ENCODE peak calls at places on chromosomes 3 and 15, in nine cellular contexts. I is WERI-Rb-1; Y is right cardiac atrium; K is skeletal muscle cell; L is heart left ventricle; N is NAMALWA; E is stimulated activated CD8-positive, alpha-beta memory T cell treated with anti-CD3 and anti-CD28 coated beads, Interleukin-7, amount 100 ng/mL, for 1 hour; J is COLO829; H is ELR. A is an unnamed sample.
A peak's percentile ranks its signal among the peaks of the same experiment; 100 is the strongest.

GRCh38 chr3:127158614-127159221 is 34.2 kb upstream of the PRR23E start:
- DNase-seq in I (peak; percentile 63), E (no peak), Y (no peak), L (no peak), H (peak; percentile 17), J (peak; percentile 22), N (no peak), K (peak; percentile 10), A (no peak)

GRCh38 chr3:40120816-40121215 is 188.7 kb upstream of the EIF1B start:
- DNase-seq in I (no peak), N (no peak), Y (no peak), J (peak; percentile 66), H (peak; percentile 79), E (no peak), L (no peak), K (no peak), A (no peak)

GRCh38 chr3:65669163-65669875 is 369.4 kb downstream of the MAGI1 start:
- DNase-seq in Y (no peak), E (no peak), L (no peak), H (no peak), K (peak; percentile 31), J (no peak), I (no peak), N (no peak), A (no peak)

GRCh38 chr15:38072007-38072506 is 137.6 kb downstream of the TMCO5A start:
- DNase-seq in K (no peak), L (peak; percentile 54), I (no peak), J (no peak), N (no peak), E (no peak), H (no peak), Y (peak; percentile 68), A (no peak)

GRCh38 chr3:190012314-190012782 is 108.3 kb downstream of the P3H2 start:
- DNase-seq in I (no peak), H (peak; percentile 82), E (no peak), J (peak; percentile 34), Y (no peak), K (no peak), L (no peak), N (no peak), A (no peak)

GRCh38 chr3:120062474-120062873 is 31.8 kb downstream of the GSK3B start:
- DNase-seq in Y (no peak), H (peak; percentile 7), I (no peak), E (no peak), N (no peak), J (no peak), L (no peak), K (no peak), A (no peak)

GRCh38 chr3:143794793-143795462 is 53.3 kb downstream of the SLC9A9 start:
- DNase-seq in E (no peak), Y (no peak), N (no peak), I (no peak), L (no peak), K (no peak), J (no peak), H (no peak), A (no peak)

GRCh38 chr3:112799946-112800345 is 46.7 kb downstream of the CD200R1L start:
- DNase-seq in Y (no peak), K (no peak), H (peak; percentile 12), E (no peak), I (no peak), N (no peak), J (no peak), L (no peak), A (no peak)

GRCh38 chr15:40330368-40330836 is 6.9 kb downstream of the INAFM2 start:
- DNase-seq in Y (peak; percentile 75), I (no peak), L (peak; percentile 52), J (no peak), H (no peak), N (no peak), K (no peak), E (no peak), A (no peak)

GRCh38 chr15:49135342-49135857 is 20.0 kb downstream of the COPS2 start:
- DNase-seq in K (no peak), Y (no peak), I (no peak), N (no peak), H (peak; percentile 54), L (no peak), J (no peak), E (no peak), A (no peak)

GRCh38 chr3:128875556-128876120 is 3.8 kb upstream of the ACAD9 start:
- DNase-seq in E (peak; percentile 7), N (peak; percentile 71), J (peak; percentile 28), I (peak; percentile 75), L (peak; percentile 27), H (peak; percentile 23), K (no peak), Y (no peak), A (peak; percentile 23)

GRCh38 chr3:65946438-65946837 is 92.3 kb downstream of the MAGI1 start:
- DNase-seq in J (no peak), H (no peak), I (no peak), N (no peak), Y (peak; percentile 85), E (no peak), K (peak; percentile 83), L (no peak), A (no peak)

GRCh38 chr15:62350744-62351143 is 185.7 kb upstream of the C2CD4B start:
- DNase-seq in K (no peak), Y (no peak), E (no peak), N (no peak), H (no peak), J (no peak), L (no peak), I (no peak), A (no peak)

GRCh38 chr3:25690768-25691548 is 26.3 kb upstream of the TOP2B start:
- DNase-seq in L (no peak), Y (no peak), N (no peak), K (no peak), I (no peak), H (no peak), J (no peak), E (no peak), A (no peak)

GRCh38 chr15:76196286-76196948 is 114.9 kb downstream of the ETFA start:
- DNase-seq in Y (peak; percentile 82), E (no peak), N (peak; percentile 45), K (peak; percentile 71), L (peak; percentile 46), J (peak; percentile 56), H (peak; percentile 88), I (peak; percentile 94), A (no peak)

GRCh38 chr3:109563149-109563548 is 225.8 kb upstream of the DPPA4 start:
- DNase-seq in Y (no peak), E (no peak), N (no peak), K (no peak), J (no peak), H (no peak), I (no peak), L (no peak), A (no peak)

A was measured in T-helper 9 cell.